ENCODE peak calls at places on chromosomes 7 and 10, in seven cellular contexts. J is activated CD4-positive, CD25-positive, alpha-beta regulatory T cell treated with anti-CD3 and anti-CD28 coated beads, Interleukin-2, amount 50 U/mL, for 72 hours; S is LoVo; O is posterior cingulate gyrus; C is left colon; H is NCI-H1694 treated with DMSO at 0.1 percent for 48 hours; A is activated naive CD8-positive, alpha-beta T cell treated with anti-CD3 and anti-CD28 coated beads, Interleukin-2, amount 50 U/mL, for 16 hours. E is an unnamed sample.
A peak's percentile ranks its signal among the peaks of the same experiment; 100 is the strongest.

GRCh38 chr7:2763607-2764006 is 75.6 kb downstream of the AMZ1 start:
- DNase-seq in J (no peak), S (no peak), O (no peak), C (no peak), H (no peak), A (no peak), E (no peak)

GRCh38 chr7:73701357-73701995 is 18.0 kb downstream of the STX1A start:
- DNase-seq in J (peak; percentile 47), S (peak; percentile 37), O (no peak), C (peak; percentile 79), H (peak; percentile 27), A (no peak), E (no peak)

GRCh38 chr7:115004121-115004520 is 82.2 kb downstream of the MDFIC start:
- DNase-seq in J (no peak), S (peak; percentile 24), O (no peak), C (no peak), H (no peak), A (no peak), E (no peak)

GRCh38 chr7:55254596-55255500 is 110.3 kb upstream of the LANCL2 start:
- DNase-seq in J (peak; percentile 77), S (peak; percentile 89), O (peak; percentile 79), C (peak; percentile 91), H (peak; percentile 66), A (peak; percentile 23), E (peak; percentile 22)

GRCh38 chr7:120160166-120160565 is 112.8 kb upstream of the KCND2 start:
- DNase-seq in J (no peak), S (no peak), O (no peak), C (no peak), H (no peak), A (no peak), E (no peak)

GRCh38 chr7:133873631-133874030 is 253.5 kb upstream of the LRGUK start:
- DNase-seq in J (no peak), S (no peak), O (no peak), C (no peak), H (no peak), A (no peak), E (no peak)

GRCh38 chr7:148390381-148390780 is 200.2 kb upstream of the C7orf33 start:
- DNase-seq in J (no peak), S (no peak), O (no peak), C (no peak), H (no peak), A (no peak), E (no peak)

GRCh38 chr7:24732646-24733413 is 24.4 kb downstream of the GSDME start:
- DNase-seq in J (no peak), S (peak; percentile 26), O (no peak), C (no peak), H (no peak), A (no peak), E (no peak)

GRCh38 chr7:108097703-108098102 is 32.5 kb downstream of the LAMB4 start:
- DNase-seq in J (no peak), S (peak; percentile 39), O (no peak), C (no peak), H (no peak), A (no peak), E (no peak)

GRCh38 chr10:72525277-72525676 is 100.6 kb downstream of the MICU1 start:
- DNase-seq in J (no peak), S (peak; percentile 20), O (no peak), C (no peak), H (no peak), A (no peak), E (no peak)

GRCh38 chr10:110859947-110860376 is 11.8 kb upstream of the PDCD4 start:
- DNase-seq in J (no peak), S (no peak), O (no peak), C (no peak), H (no peak), A (no peak), E (no peak)

GRCh38 chr7:65238785-65239184 is 134.9 kb upstream of the ZNF92 start:
- DNase-seq in J (no peak), S (no peak), O (no peak), C (no peak), H (no peak), A (no peak), E (no peak)

GRCh38 chr7:123292227-123292626 is 92.5 kb upstream of the SLC13A1 start:
- DNase-seq in J (no peak), S (no peak), O (no peak), C (no peak), H (no peak), A (no peak), E (no peak)

GRCh38 chr10:79398642-79399041 is 46.8 kb downstream of the ZCCHC24 start:
- DNase-seq in J (no peak), S (no peak), O (no peak), C (no peak), H (no peak), A (no peak), E (no peak)

GRCh38 chr10:60434418-60435046 is 44.9 kb upstream of the ANK3 start:
- DNase-seq in J (no peak), S (peak; percentile 47), O (no peak), C (peak; percentile 16), H (peak; percentile 69), A (no peak), E (no peak)

GRCh38 chr7:126657599-126658358 is 595.0 kb downstream of the GRM8 start:
- DNase-seq in J (no peak), S (no peak), O (no peak), C (no peak), H (no peak), A (no peak), E (no peak)

GRCh38 chr7:101094791-101095375 is 9.6 kb downstream of the TRIM56 start:
- DNase-seq in J (no peak), S (peak; percentile 38), O (no peak), C (peak; percentile 53), H (no peak), A (no peak), E (no peak)

GRCh38 chr10:14382022-14382421 is 51.3 kb upstream of the FRMD4A start:
- DNase-seq in J (no peak), S (no peak), O (no peak), C (no peak), H (no peak), A (peak; percentile 57), E (peak; percentile 40)

GRCh38 chr7:140640060-140640611 is 477 bp downstream of the DENND2A start:
- DNase-seq in J (no peak), S (no peak), O (no peak), C (peak; percentile 55), H (peak; percentile 35), A (no peak), E (no peak)

GRCh38 chr10:112139176-112139575 is 44.4 kb downstream of the GPAM start:
- DNase-seq in J (no peak), S (no peak), O (no peak), C (no peak), H (no peak), A (no peak), E (no peak)

GRCh38 chr7:44107961-44108767 is 4.0 kb downstream of the AEBP1 start:
- DNase-seq in J (no peak), S (no peak), O (no peak), C (no peak), H (no peak), A (no peak), E (no peak)

GRCh38 chr10:24259365-24260125 is 50.6 kb downstream of the KIAA1217 start:
- DNase-seq in J (no peak), S (no peak), O (no peak), C (no peak), H (peak; percentile 8), A (no peak), E (no peak)